ENCODE peak calls at places on chromosomes 7 and 10, in four cellular contexts. Y is progenitor cell of endocrine pancreas, L is fibroblast of lung, P is NCI-H1436. Z is an unnamed sample.

GRCh38 chr10:35564276-35564982 is 40.7 kb upstream of the GJD4 start:
- DNase-seq in Y (no peak), L (peak; percentile 63), P (no peak), Z (no peak)

GRCh38 chr10:85615556-85615955 is 751.0 kb downstream of the GRID1 start:
- DNase-seq in L (no peak), P (no peak), Y (no peak), Z (no peak)

GRCh38 chr7:135650831-135651573 is 11.3 kb upstream of the STMP1 start:
- DNase-seq in P (no peak), L (peak; percentile 94), Y (no peak), Z (no peak)

GRCh38 chr7:104133238-104133637 is 74.6 kb downstream of the ORC5 start:
- DNase-seq in L (no peak), P (no peak), Y (no peak), Z (no peak)

GRCh38 chr7:81725003-81725402 is 44.8 kb downstream of the HGF start:
- DNase-seq in L (peak; percentile 29), Y (no peak), P (no peak), Z (no peak)

GRCh38 chr7:21580073-21580521 is 37.3 kb downstream of the DNAH11 start:
- DNase-seq in L (peak; percentile 68), Y (no peak), P (no peak), Z (no peak)

GRCh38 chr7:133207687-133208086 is 45.2 kb upstream of the EXOC4 start:
- DNase-seq in L (no peak), Y (no peak), P (no peak), Z (no peak)

GRCh38 chr10:131854579-131855335 is 46.1 kb upstream of the PPP2R2D start:
- DNase-seq in Y (no peak), P (no peak), L (no peak), Z (no peak)

GRCh38 chr10:78721231-78721630 is 347.5 kb upstream of the ZMIZ1 start:
- DNase-seq in Y (no peak), P (no peak), L (peak; percentile 23), Z (no peak)

GRCh38 chr7:142795339-142795863 is 24.6 kb downstream of the PRSS2 start:
- DNase-seq in P (no peak), Y (no peak), L (peak; percentile 15), Z (no peak)